ENCODE peak calls at places on chromosomes 7 and 10, in four cellular contexts. E is K562, D is aorta, S is heart right ventricle. C is an unnamed sample.
A peak's percentile ranks its signal among the peaks of the same experiment; 100 is the strongest.

GRCh38 chr7:57179776-57180415 is 47.7 kb upstream of the ZNF479 start:
- DNase-seq in E (no peak), D (no peak), S (no peak), C (no peak)

GRCh38 chr7:155848691-155849690 is 36.7 kb upstream of the SHH start:
- DNase-seq in E (no peak), D (no peak), S (no peak), C (no peak)

GRCh38 chr7:38185938-38186337 is 7.9 kb downstream of the STARD3NL start:
- DNase-seq in E (no peak), D (no peak), S (no peak), C (no peak)

GRCh38 chr10:11918384-11918783 is 95.2 kb downstream of the PROSER2 start:
- DNase-seq in E (no peak), D (no peak), S (no peak), C (no peak)

GRCh38 chr7:128458956-128459355 is 3.3 kb downstream of the HILPDA start:
- DNase-seq in E (no peak), D (no peak), S (no peak), C (no peak)

GRCh38 chr7:1910081-1910685 is 240.1 kb downstream of the ELFN1 start:
- DNase-seq in E (no peak), D (no peak), S (no peak), C (no peak)

GRCh38 chr7:114901771-114902170 is 20.1 kb upstream of the MDFIC start:
- DNase-seq in E (no peak), D (no peak), S (no peak), C (no peak)

GRCh38 chr10:29957887-29958330 is 101.5 kb downstream of the JCAD start:
- DNase-seq in E (no peak), D (peak; percentile 92), S (peak; percentile 16), C (peak; percentile 75)

GRCh38 chr10:129033354-129033729 is 433.7 kb upstream of the MGMT start:
- DNase-seq in E (no peak), D (no peak), S (no peak), C (no peak)

GRCh38 chr10:31656820-31657470 is 271.7 kb downstream of the ARHGAP12 start:
- DNase-seq in E (no peak), D (no peak), S (no peak), C (no peak)

GRCh38 chr7:123637203-123637602 is 18.5 kb upstream of the LMOD2 start:
- DNase-seq in E (no peak), D (no peak), S (no peak), C (no peak)

GRCh38 chr10:21364196-21365114 is 161.0 kb downstream of the SKIDA1 start:
- DNase-seq in E (no peak), D (no peak), S (peak; percentile 80), C (peak; percentile 36)

GRCh38 chr7:770336-770735 is 43.3 kb upstream of the PRKAR1B start:
- DNase-seq in E (no peak), D (no peak), S (no peak), C (no peak)

GRCh38 chr7:84700563-84701370 is 486.1 kb downstream of the SEMA3D start:
- DNase-seq in E (no peak), D (no peak), S (no peak), C (no peak)

GRCh38 chr7:157547102-157547501 is 210.3 kb downstream of the DNAJB6 start:
- DNase-seq in E (no peak), D (peak; percentile 12), S (no peak), C (peak; percentile 26)

GRCh38 chr10:73916761-73917470 is 6.0 kb downstream of the PLAU start:
- DNase-seq in E (peak; percentile 35), D (no peak), S (no peak), C (no peak)

GRCh38 chr7:105187302-105188169 is 173.5 kb downstream of the KMT2E start:
- DNase-seq in E (no peak), D (no peak), S (no peak), C (no peak)

GRCh38 chr10:131979821-131980270 is 1.9 kb downstream of the BNIP3 start:
- DNase-seq in E (peak; percentile 30), D (no peak), S (peak; percentile 57), C (no peak)

GRCh38 chr10:131978851-131979250 is 2.9 kb downstream of the BNIP3 start:
- DNase-seq in E (no peak), D (no peak), S (no peak), C (no peak)

GRCh38 chr10:131980321-131980720 is 1.4 kb downstream of the BNIP3 start:
- DNase-seq in E (no peak), D (no peak), S (no peak), C (no peak)

GRCh38 chr10:131978366-131978765 is 3.4 kb downstream of the BNIP3 start:
- DNase-seq in E (no peak), D (no peak), S (no peak), C (no peak)

GRCh38 chr10:131979336-131979735 is 2.4 kb downstream of the BNIP3 start:
- DNase-seq in E (no peak), D (no peak), S (no peak), C (no peak)
- H3K4me3 ChIP-seq in E (peak overlapping the region; percentile 39), D (no peak overlapping the region), S (no peak overlapping the region), C (peak overlapping the region; percentile 83)

DNA sequence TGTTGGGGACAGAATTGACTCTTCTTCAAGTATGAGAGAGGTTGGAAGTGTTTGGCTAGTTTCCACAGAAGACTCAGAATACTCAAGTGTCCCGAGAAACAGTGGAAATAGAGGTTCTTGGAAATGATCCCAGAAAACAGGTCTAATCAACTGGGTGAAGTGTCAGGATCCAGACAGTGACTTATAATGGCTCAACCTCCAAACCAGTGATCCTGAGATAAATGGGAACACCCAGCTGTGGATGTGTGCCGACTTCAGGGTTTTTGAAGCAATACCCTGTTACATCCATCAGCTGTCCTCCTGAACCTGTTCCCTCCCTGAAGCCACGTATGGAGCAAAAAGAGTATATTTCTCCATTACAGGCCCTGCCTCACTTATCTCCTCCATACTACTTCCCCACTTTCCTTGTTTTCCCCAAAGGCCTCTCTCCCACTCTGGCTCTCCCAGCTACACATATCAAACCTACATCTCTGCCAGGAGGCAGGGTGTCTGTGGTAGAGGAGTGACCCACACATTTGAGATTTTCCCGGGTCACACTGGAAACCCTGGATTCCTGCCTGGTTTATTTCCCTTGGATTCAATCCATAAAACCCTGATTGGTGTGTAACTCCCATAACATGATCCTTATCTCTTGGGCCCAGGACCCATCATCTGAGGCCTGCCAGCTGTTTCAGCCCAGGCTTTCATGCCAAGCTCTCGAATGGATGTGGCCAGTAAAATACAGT is 17.6 kb upstream of the ELOVL3 start:
- DNase-seq in E (no peak), D (no peak), S (no peak), C (no peak)
- H3K4me1 ChIP-seq in E (no peaks in the 10 kb centered on the region), D (no peaks in the 10 kb centered on the region), S (peaks cover 16% of the 10 kb centered on the region), C (no peaks in the 10 kb centered on the region)

DNA sequence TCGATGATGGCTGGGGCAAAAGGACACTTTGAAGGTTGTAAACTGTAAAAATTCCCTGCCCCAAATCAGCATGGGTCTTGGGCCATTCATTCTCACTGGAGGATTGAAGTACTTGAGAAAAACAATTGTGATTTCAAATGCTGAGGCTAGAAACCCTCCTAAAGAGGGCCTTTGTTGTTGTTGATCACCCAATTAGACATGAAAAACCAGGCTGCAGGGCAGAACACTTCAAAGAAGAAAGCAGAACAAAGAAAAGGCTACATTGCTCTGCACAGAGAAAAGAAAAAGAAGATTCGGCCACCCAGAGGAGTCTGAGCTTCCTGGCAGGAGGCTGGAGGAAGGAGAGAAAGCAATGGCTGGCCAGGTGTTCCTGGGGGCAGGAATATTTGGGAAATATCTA is 143.1 kb downstream of the NPY start:
- DNase-seq in E (no peak), D (no peak), S (no peak), C (no peak)
- H3K4me3 ChIP-seq in E (no peak overlapping the region), D (no peak overlapping the region), S (no peak overlapping the region), C (no peak overlapping the region)

GRCh38 chr7:92767427-92767826 is 68.9 kb downstream of the CDK6 start:
- DNase-seq in E (no peak), D (no peak), S (no peak), C (no peak)

GRCh38 chr7:92765725-92766124 is 70.6 kb downstream of the CDK6 start:
- DNase-seq in E (no peak), D (peak; percentile 33), S (no peak), C (no peak)

GRCh38 chr7:92763636-92764423 is 72.5 kb downstream of the CDK6 start:
- DNase-seq in E (peak; percentile 68), D (no peak), S (no peak), C (no peak)

GRCh38 chr7:92768501-92769360 is 67.6 kb downstream of the CDK6 start:
- DNase-seq in E (no peak), D (no peak), S (no peak), C (no peak)

DNA sequence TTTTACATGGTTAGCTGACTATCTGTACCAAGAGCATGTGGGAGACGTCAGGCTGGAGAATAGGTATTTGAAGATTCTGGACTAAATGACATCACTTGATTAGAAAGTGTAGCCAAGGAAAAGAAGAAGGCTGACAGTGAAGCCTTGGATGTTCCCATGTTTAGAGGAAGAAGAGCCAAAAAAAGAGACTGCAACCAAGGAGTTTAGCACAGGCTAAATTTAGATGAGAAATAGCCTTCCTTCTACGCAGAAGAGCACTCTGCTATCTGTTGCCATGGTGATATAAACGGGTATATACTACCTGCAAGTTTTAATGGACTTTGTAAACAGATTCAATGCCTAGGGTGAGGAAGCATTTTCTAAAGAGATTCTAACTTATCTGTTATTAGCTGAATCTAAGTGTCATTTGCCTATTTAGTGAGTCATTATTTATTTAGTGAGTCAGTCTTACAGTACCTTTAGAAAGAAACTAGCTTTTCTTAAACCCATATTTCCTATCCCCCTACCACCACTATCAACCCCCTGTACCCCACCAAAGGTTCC is 69.8 kb downstream of the CDK6 start:
- DNase-seq in E (no peak), D (no peak), S (no peak), C (no peak)
- H3K4me1 ChIP-seq in E (peaks cover 12% of the 10 kb centered on the region), D (peaks cover 10% of the 10 kb centered on the region), S (peaks cover 38% of the 10 kb centered on the region), C (peaks cover 13% of the 10 kb centered on the region)

GRCh38 chr7:80918909-80919721 is at the start of gene SEMA3C:
- DNase-seq in E (peak; percentile 86), D (peak; percentile 92), S (peak; percentile 84), C (peak; percentile 96)
- H3K4me3 ChIP-seq in E (peak within 1 kb of the TSS; percentile 25), D (peak within 1 kb of the TSS; percentile 58), S (peak within 1 kb of the TSS; percentile 12), C (peak within 1 kb of the TSS; percentile 58)

DNA sequence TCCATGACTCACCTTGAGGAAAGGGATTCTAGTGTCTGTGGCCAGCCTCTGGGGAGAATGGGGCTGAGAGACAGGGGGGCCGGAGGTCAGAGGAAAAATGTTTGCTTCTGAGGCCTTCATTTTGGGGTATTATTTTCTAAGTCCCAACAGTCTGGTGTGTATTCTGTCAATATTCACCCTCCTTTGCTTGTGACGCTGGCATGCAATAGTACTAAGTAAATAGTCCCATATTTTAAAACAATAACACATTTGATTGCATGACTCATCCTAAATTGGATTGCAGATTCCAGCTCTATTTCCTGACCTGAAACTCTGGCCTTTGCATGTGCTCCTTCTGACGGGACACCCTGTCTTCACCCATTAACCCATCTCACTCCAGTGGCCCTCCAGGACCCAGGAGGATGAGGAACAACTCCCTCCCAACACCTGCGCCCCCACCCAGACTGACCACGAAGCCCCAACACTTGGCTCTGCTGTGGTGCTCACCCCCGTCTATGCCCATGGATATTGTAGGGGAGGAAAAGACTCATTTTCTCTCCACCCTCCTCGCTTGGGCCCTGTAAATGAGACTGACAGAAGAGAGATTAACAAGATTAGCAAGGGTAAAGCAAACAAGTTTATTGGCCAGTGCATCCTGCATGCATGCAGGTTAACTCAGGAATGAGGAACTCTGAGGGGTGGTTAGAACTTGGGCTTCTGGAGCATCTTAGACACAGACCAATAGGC is 495.6 kb upstream of the KLF6 start:
- DNase-seq in E (no peak), D (no peak), S (no peak), C (no peak)
- H3K4me1 ChIP-seq in E (no peaks in the 10 kb centered on the region), D (peaks cover 13% of the 10 kb centered on the region), S (peaks cover 49% of the 10 kb centered on the region), C (peaks cover 7% of the 10 kb centered on the region)

C was measured in left lung.